ENCODE peak calls at places on chromosomes 6 and 20, in seven cellular contexts. X is NCI-H2081 treated with DMSO at 0.1 percent for 48 hours; Z is activated CD4-positive, alpha-beta T cell treated with anti-CD3 and anti-CD28 coated beads, Interleukin-2, amount 50 U/mL, for 24 hours; J is fibroblast of lung; O is hepatocyte; V is midbrain; L is AG10803. S is an unnamed sample.

GRCh38 chr6:134379086-134379485 is 61.2 kb upstream of the SGK1 start:
- DNase-seq in X (no peak), Z (no peak), J (no peak), O (peak; percentile 62), V (no peak), L (no peak), S (peak; percentile 11)

GRCh38 chr20:46705378-46705729 is 4.1 kb upstream of the SLC2A10 start:
- DNase-seq in X (no peak), Z (no peak), J (no peak), O (peak; percentile 29), V (no peak), L (peak; percentile 97), S (no peak)

GRCh38 chr6:85449818-85450577 is at the start of gene NT5E:
- DNase-seq in X (no peak), Z (no peak), J (peak; percentile 75), O (peak; percentile 59), V (peak; percentile 69), L (peak; percentile 78), S (peak; percentile 16)

GRCh38 chr6:125310994-125311649 is 9.4 kb upstream of the HDDC2 start:
- DNase-seq in X (no peak), Z (peak; percentile 10), J (peak; percentile 48), O (peak; percentile 82), V (peak; percentile 73), L (peak; percentile 63), S (no peak)

GRCh38 chr6:156747715-156748114 is 29.5 kb upstream of the ARID1B start:
- DNase-seq in X (no peak), Z (no peak), J (no peak), O (no peak), V (no peak), L (no peak), S (no peak)

GRCh38 chr20:22795897-22796296 is 211.5 kb upstream of the FOXA2 start:
- DNase-seq in X (no peak), Z (no peak), J (peak; percentile 93), O (peak; percentile 72), V (no peak), L (peak; percentile 95), S (no peak)

GRCh38 chr6:71412559-71412958 is 123.9 kb downstream of the OGFRL1 start:
- DNase-seq in X (no peak), Z (no peak), J (no peak), O (no peak), V (no peak), L (no peak), S (no peak)

GRCh38 chr6:141110486-141110885 is 1022.2 kb upstream of the GJE1 start:
- DNase-seq in X (no peak), Z (no peak), J (peak; percentile 84), O (no peak), V (no peak), L (peak; percentile 80), S (no peak)

GRCh38 chr6:139996253-139996834 is 621.9 kb upstream of the CITED2 start:
- DNase-seq in X (no peak), Z (no peak), J (peak; percentile 31), O (peak; percentile 34), V (no peak), L (no peak), S (no peak)

GRCh38 chr6:159897603-159898002 is 6.8 kb downstream of the MAS1 start:
- DNase-seq in X (no peak), Z (no peak), J (no peak), O (no peak), V (no peak), L (no peak), S (no peak)

S was measured in stimulated activated CD4-positive, alpha-beta T cell treated with anti-CD3 and anti-CD28 coated beads, Interleukin-1b, Interleukin-23, amount 100 ng/mL, for 24 hours.